ENCODE peak calls at places on chromosomes 3 and 15, in four cellular contexts. O is Calu3, Q is T follicular helper cell, V is NCI-H146. J is an unnamed sample.

GRCh38 chr15:40754883-40755815 is at the start of gene RMDN3:
- DNase-seq in O (peak; percentile 90), Q (peak; percentile 88), V (peak; percentile 88), J (peak; percentile 99)

GRCh38 chr3:149152420-149152819 is 23.0 kb downstream of the HPS3 start:
- DNase-seq in O (no peak), Q (no peak), V (no peak), J (no peak)

GRCh38 chr3:9142346-9142745 is 107.1 kb downstream of the SRGAP3 start:
- DNase-seq in O (no peak), Q (no peak), V (no peak), J (no peak)

GRCh38 chr3:45258317-45258716 is 32.2 kb upstream of the TMEM158 start:
- DNase-seq in O (no peak), Q (no peak), V (no peak), J (no peak)

GRCh38 chr15:57259511-57260143 is 116.7 kb upstream of the CGNL1 start:
- DNase-seq in O (no peak), Q (no peak), V (peak; percentile 98), J (no peak)

GRCh38 chr15:75025548-75026260 is 2.3 kb downstream of the PPCDC start:
- DNase-seq in O (no peak), Q (no peak), V (no peak), J (no peak)

GRCh38 chr3:25558106-25558505 is 106.6 kb downstream of the TOP2B start:
- DNase-seq in O (no peak), Q (no peak), V (no peak), J (no peak)

GRCh38 chr3:4714045-4714444 is 220.9 kb downstream of the ITPR1 start:
- DNase-seq in O (no peak), Q (no peak), V (no peak), J (no peak)

GRCh38 chr15:90174140-90174891 is 26.8 kb upstream of the SEMA4B start:
- DNase-seq in O (no peak), Q (no peak), V (no peak), J (no peak)

GRCh38 chr3:21718161-21718765 is 32.7 kb downstream of the ZNF385D start:
- DNase-seq in O (peak; percentile 48), Q (no peak), V (no peak), J (no peak)

GRCh38 chr3:195077611-195078540 is 193.1 kb downstream of the XXYLT1 start:
- DNase-seq in O (no peak), Q (no peak), V (no peak), J (no peak)

J was measured in LoVo.